ENCODE peak calls at places on chromosome 20, in eight cellular contexts. I is heart right ventricle; A is NCI-H1436; U is AG10803; Y is AG20443; E is stimulated activated naive B cell treated with anti-CD40 and anti-IgM and Interleukin-4, amounts not matched to agents 10 μg/mL and 1 μg/mL and 100 μg/mL, for 72 hours; B is stimulated activated CD4-positive, alpha-beta T cell treated with anti-CD3 and anti-CD28 coated beads, Interleukin-12 subunit alpha, Interleukin-12 subunit beta, amount 100 ng/mL, for 4 hours; G is DMS79 treated with DMSO at 0.1 percent for 48 hours. S is an unnamed sample.
A peak's percentile ranks its signal among the peaks of the same experiment; 100 is the strongest.

GRCh38 chr20:1876975-1877603 is 18.1 kb upstream of the SIRPA start:
- DNase-seq in Y (peak; percentile 85), E (no peak), B (no peak), A (peak; percentile 33), I (no peak), G (no peak), U (no peak), S (no peak)

GRCh38 chr20:53623127-53623453 is 29.5 kb upstream of the ZNF217 start:
- DNase-seq in Y (no peak), G (no peak), U (no peak), E (no peak), I (no peak), A (no peak), B (no peak), S (no peak)

GRCh38 chr20:16216227-16217210 is 356.7 kb downstream of the KIF16B start:
- DNase-seq in E (no peak), A (no peak), I (no peak), Y (no peak), G (no peak), U (no peak), B (no peak), S (no peak)

GRCh38 chr20:23361651-23362391 is at the start of gene GZF1:
- DNase-seq in Y (peak; percentile 98), G (peak; percentile 84), U (peak; percentile 97), I (peak; percentile 97), B (peak; percentile 98), A (peak; percentile 95), E (peak; percentile 99), S (peak; percentile 95)

GRCh38 chr20:63498950-63499332 is at the start of gene EEF1A2:
- DNase-seq in G (peak; percentile 48), E (no peak), Y (peak; percentile 50), A (peak; percentile 72), U (no peak), B (peak; percentile 42), I (no peak), S (peak; percentile 43)

GRCh38 chr20:3115190-3116107 is 30.9 kb upstream of the AVP start:
- DNase-seq in Y (peak; percentile 93), G (peak; percentile 18), B (peak; percentile 7), E (no peak), A (peak; percentile 24), U (peak; percentile 59), I (peak; percentile 15), S (no peak)

GRCh38 chr20:31943052-31943471 is 8.8 kb downstream of the PDRG1 start:
- DNase-seq in A (no peak), U (no peak), I (peak; percentile 45), Y (no peak), B (no peak), G (no peak), E (no peak), S (no peak)

GRCh38 chr20:59123011-59123676 is 40.5 kb upstream of the ZNF831 start:
- DNase-seq in G (no peak), E (peak; percentile 62), A (no peak), U (no peak), B (peak; percentile 39), Y (no peak), I (no peak), S (no peak)

GRCh38 chr20:555933-556332 is 12.3 kb upstream of the CSNK2A1 start:
- DNase-seq in B (no peak), A (no peak), G (peak; percentile 50), E (no peak), I (peak; percentile 75), Y (no peak), U (no peak), S (peak; percentile 22)

GRCh38 chr20:40678286-40678835 is 10.7 kb downstream of the MAFB start:
- DNase-seq in B (no peak), G (peak; percentile 43), I (no peak), E (no peak), A (no peak), Y (no peak), U (no peak), S (peak; percentile 63)

GRCh38 chr20:957544-957943 is 41.4 kb upstream of the ANGPT4 start:
- DNase-seq in U (no peak), G (no peak), E (no peak), Y (peak; percentile 32), I (no peak), B (no peak), A (no peak), S (no peak)

GRCh38 chr20:45456632-45457031 is 12.9 kb upstream of the WFDC2 start:
- DNase-seq in B (peak; percentile 9), A (peak; percentile 28), Y (no peak), I (no peak), U (no peak), E (no peak), G (no peak), S (peak; percentile 57)

GRCh38 chr20:57614490-57615471 is 5.4 kb downstream of the ZBP1 start:
- DNase-seq in Y (no peak), E (no peak), G (no peak), B (no peak), A (no peak), I (no peak), U (no peak), S (no peak)

GRCh38 chr20:35756404-35756803 is 14.3 kb upstream of the RBM39 start:
- DNase-seq in A (no peak), Y (no peak), E (no peak), G (no peak), U (no peak), B (no peak), I (no peak), S (no peak)

GRCh38 chr20:48489046-48489463 is 338.7 kb downstream of the PREX1 start:
- DNase-seq in G (no peak), E (peak; percentile 39), I (no peak), U (no peak), Y (no peak), B (no peak), A (no peak), S (no peak)

GRCh38 chr20:40893610-40894242 is 134.9 kb upstream of the TOP1 start:
- DNase-seq in E (no peak), Y (no peak), B (no peak), A (no peak), G (no peak), U (no peak), I (no peak), S (no peak)

GRCh38 chr20:8854566-8854965 is 214.3 kb upstream of the PLCB4 start:
- DNase-seq in U (peak; percentile 82), B (no peak), Y (peak; percentile 64), I (peak; percentile 69), G (no peak), E (no peak), A (no peak), S (no peak)

GRCh38 chr20:62355527-62356142 is 11.5 kb downstream of the LAMA5 start:
- DNase-seq in G (no peak), A (no peak), U (no peak), E (no peak), Y (peak; percentile 55), B (no peak), I (peak; percentile 74), S (no peak)

GRCh38 chr20:63288581-63289251 is 4.3 kb upstream of the COL20A1 start:
- DNase-seq in Y (no peak), A (no peak), I (no peak), U (no peak), E (no peak), G (no peak), B (no peak), S (no peak)

GRCh38 chr20:21640556-21640955 is 64.9 kb upstream of the PAX1 start:
- DNase-seq in I (no peak), A (peak; percentile 13), B (no peak), G (no peak), E (no peak), Y (no peak), U (no peak), S (peak; percentile 70)

GRCh38 chr20:45552456-45552855 is 5.3 kb upstream of the EPPIN start:
- DNase-seq in Y (no peak), G (no peak), E (no peak), A (no peak), B (no peak), I (no peak), U (no peak), S (peak; percentile 81)

GRCh38 chr20:36153754-36154695 is 515 bp upstream of the EPB41L1 start:
- DNase-seq in E (no peak), A (peak; percentile 68), Y (peak; percentile 96), I (peak; percentile 91), G (peak; percentile 41), B (peak; percentile 41), U (peak; percentile 64), S (peak; percentile 75)

S was measured in NCI-H1105 treated with DMSO at 0.1 percent for 48 hours.